ENCODE peak calls at places on chromosomes 6 and 20, in six cellular contexts. K, B, L, J, T and P are unnamed samples.

GRCh38 chr20:40966103-40966502 is 62.5 kb upstream of the TOP1 start:
- DNase-seq in L (no peak), J (no peak), B (no peak), T (no peak), K (no peak), P (no peak)

GRCh38 chr6:95847061-95847460 is 168.7 kb upstream of the FUT9 start:
- DNase-seq in L (no peak), B (no peak), K (no peak), J (no peak), T (no peak), P (no peak)

GRCh38 chr20:43691928-43692524 is 25.1 kb downstream of the MYBL2 start:
- DNase-seq in T (peak), B (peak), K (peak), J (peak), L (no peak), P (peak)

GRCh38 chr6:146968041-146968760 is 236.0 kb upstream of the STXBP5 start:
- DNase-seq in T (peak), B (peak), J (peak), K (no peak), L (no peak), P (no peak)

GRCh38 chr6:156427345-156427744 is 349.8 kb upstream of the ARID1B start:
- DNase-seq in K (no peak), J (peak), B (peak), T (peak), L (peak), P (no peak)

GRCh38 chr20:15603501-15603900 is 969.7 kb downstream of the KIF16B start:
- DNase-seq in B (no peak), T (no peak), J (no peak), L (no peak), K (no peak), P (no peak)

GRCh38 chr6:6401401-6401800 is 80.9 kb upstream of the F13A1 start:
- DNase-seq in L (no peak), J (no peak), B (no peak), K (no peak), T (no peak), P (no peak)

GRCh38 chr6:73803562-73804221 is 107.7 kb downstream of the CD109 start:
- DNase-seq in J (peak), L (no peak), B (peak), K (no peak), T (peak), P (no peak)

GRCh38 chr6:40930555-40930954 is 108.5 kb downstream of the UNC5CL start:
- DNase-seq in J (peak), B (no peak), K (no peak), L (no peak), T (no peak), P (no peak)

GRCh38 chr6:96186094-96186493 is 170.3 kb downstream of the FUT9 start:
- DNase-seq in L (no peak), K (no peak), T (no peak), B (no peak), J (no peak), P (no peak)

GRCh38 chr6:44201638-44202303 is 15.0 kb upstream of the MYMX start:
- DNase-seq in T (no peak), B (no peak), J (no peak), L (no peak), K (no peak), P (no peak)

GRCh38 chr20:47789081-47789998 is 4.1 kb upstream of the SULF2 start:
- DNase-seq in T (peak), J (peak), K (no peak), B (no peak), L (no peak), P (no peak)

DNA sequence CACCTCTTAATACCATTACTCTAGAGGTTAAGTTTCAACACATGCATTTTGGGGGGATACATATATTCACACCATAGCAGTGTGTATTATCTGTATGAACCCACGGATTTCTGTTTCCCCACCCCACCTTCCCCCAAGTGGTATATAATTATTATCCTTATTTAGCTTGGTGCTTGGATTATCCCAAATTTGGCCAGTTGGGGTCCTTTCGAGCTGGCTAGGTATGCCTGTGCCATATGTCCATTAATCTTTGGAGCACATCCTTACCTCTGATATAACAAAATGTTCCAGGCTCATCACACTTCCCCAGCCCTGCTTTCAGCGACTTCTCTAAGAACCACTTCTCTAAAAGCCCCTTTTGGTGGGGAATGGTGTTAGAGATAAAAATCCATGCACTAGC is 118.7 kb upstream of the MLIP start:
- DNase-seq in L (no peak), B (no peak), T (no peak), J (no peak), K (no peak), P (no peak)
- TF ChIP-seq CTCF in L (no peak), B (peak), T (no peak), J (no peak), K (no peak), P (no peak)

GRCh38 chr20:18778993-18779392 is 34.6 kb upstream of the SCP2D1 start:
- DNase-seq in T (no peak), J (no peak), L (no peak), K (no peak), B (no peak), P (no peak)
- TF ChIP-seq CTCF in T (no peak), J (no peak), L (no peak), K (no peak), B (no peak), P (no peak)

GRCh38 chr6:127190552-127190951 is 72.1 kb downstream of the RSPO3 start:
- DNase-seq in L (no peak), J (peak), T (peak), K (no peak), B (peak), P (no peak)
- TF ChIP-seq CTCF in L (peak), J (peak), T (peak), K (no peak), B (peak), P (peak)

GRCh38 chr6:72623808-72624207 is 1.9 kb downstream of the KCNQ5 start:
- DNase-seq in T (no peak), L (no peak), J (no peak), B (no peak), K (no peak), P (no peak)

GRCh38 chr6:72620866-72621242 is 1.0 kb upstream of the KCNQ5 start:
- DNase-seq in K (no peak), B (peak), J (no peak), L (no peak), T (no peak), P (peak)

GRCh38 chr6:72619883-72620696 is 1.8 kb upstream of the KCNQ5 start:
- DNase-seq in J (peak), L (peak), K (peak), B (peak), T (peak), P (peak)

GRCh38 chr6:72621243-72622093 is at the start of gene KCNQ5:
- DNase-seq in K (no peak), L (no peak), T (peak), B (peak), J (peak), P (peak)

GRCh38 chr6:72622094-72622540 is 253 bp downstream of the KCNQ5 start:
- DNase-seq in L (peak), B (peak), K (peak), T (peak), J (peak), P (peak)
- TF ChIP-seq CTCF in L (peak), B (peak), K (peak), T (no peak), J (no peak), P (peak)

GRCh38 chr6:129893513-129894098 is 32.5 kb upstream of the TMEM244 start:
- DNase-seq in L (no peak), T (peak), B (peak), J (peak), K (no peak), P (no peak)
- TF ChIP-seq CTCF in L (no peak), T (no peak), B (peak), J (no peak), K (peak), P (peak)

DNA sequence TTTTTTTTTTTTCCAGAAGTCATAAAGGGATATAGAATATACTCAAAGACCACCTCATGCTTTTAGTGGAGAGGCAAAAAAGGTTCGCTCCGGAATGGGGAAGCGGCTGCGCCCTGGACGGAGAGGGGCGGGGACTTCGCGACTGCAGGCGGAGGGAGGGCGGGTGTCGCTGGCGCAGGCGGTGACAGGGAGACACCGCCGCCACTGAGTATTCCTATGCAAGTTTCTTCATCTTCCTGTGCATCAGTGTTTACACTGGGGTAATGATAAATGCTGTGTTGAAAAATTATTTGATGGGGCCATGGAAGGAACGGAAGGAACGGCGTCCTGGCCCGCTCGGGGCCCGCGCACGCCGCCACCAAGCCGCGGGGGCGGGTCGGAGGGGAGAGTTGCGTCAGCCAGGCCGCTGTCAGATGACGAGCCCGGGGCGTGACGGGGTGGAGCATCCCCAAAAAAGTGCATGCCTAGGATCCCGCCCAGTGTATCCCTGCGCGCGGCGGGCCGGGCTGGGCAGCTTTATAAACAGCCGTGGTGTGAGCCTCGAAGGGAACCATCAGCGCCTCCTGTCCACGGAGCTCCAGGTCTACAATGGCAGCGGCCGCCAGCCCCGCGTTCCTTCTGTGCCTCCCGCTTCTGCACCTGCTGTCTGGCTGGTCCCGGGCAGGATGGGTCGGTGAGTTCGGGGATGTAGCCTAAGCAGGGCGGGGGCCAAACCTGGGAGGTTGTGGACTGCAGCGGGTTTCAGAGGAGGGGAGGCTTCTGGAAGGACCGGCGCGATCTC is at the start of gene ULBP1:
- DNase-seq in L (peak), J (peak), B (peak), K (peak), T (peak), P (peak)
- TF ChIP-seq CTCF in L (no peak), J (peak), B (peak), K (no peak), T (no peak), P (no peak)

GRCh38 chr20:36775196-36775595 is 1.6 kb upstream of the DSN1 start:
- DNase-seq in B (no peak), K (no peak), L (no peak), J (peak), T (no peak), P (no peak)
- TF ChIP-seq CTCF in B (no peak), K (no peak), L (no peak), J (no peak), T (no peak), P (no peak)

GRCh38 chr6:659716-660581 is 3.0 kb upstream of the HUS1B start:
- DNase-seq in J (no peak), B (no peak), L (no peak), T (no peak), K (no peak), P (no peak)

GRCh38 chr6:658244-658643 is 1.3 kb upstream of the HUS1B start:
- DNase-seq in J (no peak), L (no peak), B (peak), T (peak), K (no peak), P (no peak)

GRCh38 chr6:656460-657252 is at the start of gene HUS1B:
- DNase-seq in L (no peak), B (no peak), T (no peak), J (no peak), K (no peak), P (no peak)

GRCh38 chr6:657743-658142 is 843 bp upstream of the HUS1B start:
- DNase-seq in K (no peak), T (no peak), J (no peak), L (no peak), B (no peak), P (no peak)

DNA sequence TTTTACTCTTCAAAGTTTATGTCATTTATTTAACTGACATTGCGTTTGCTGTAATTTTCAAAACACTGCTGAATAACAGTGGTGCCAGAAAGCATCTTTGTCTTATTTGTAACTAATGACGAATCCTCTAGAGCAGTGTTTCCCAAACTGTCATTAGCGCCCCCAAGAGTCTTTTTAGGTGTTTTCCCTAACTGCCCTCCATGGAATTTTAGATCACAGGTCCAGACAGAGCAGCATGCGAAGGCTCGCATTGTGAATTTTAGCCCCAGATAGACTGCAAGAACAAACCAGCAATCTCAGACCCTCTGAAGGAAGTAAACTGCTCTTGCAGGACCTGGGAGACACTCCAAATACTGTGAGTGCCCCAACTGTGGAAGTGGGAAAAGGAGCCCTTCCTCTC is 2.3 kb upstream of the HUS1B start:
- DNase-seq in T (no peak), L (no peak), K (no peak), J (no peak), B (no peak), P (no peak)
- TF ChIP-seq CTCF in T (no peak), L (no peak), K (no peak), J (no peak), B (no peak), P (no peak)

GRCh38 chr20:39242614-39243013 is 280.5 kb downstream of the DHX35 start:
- DNase-seq in J (no peak), L (no peak), K (no peak), B (no peak), T (no peak), P (no peak)
- TF ChIP-seq CTCF in J (no peak), L (no peak), K (no peak), B (no peak), T (no peak), P (no peak)

GRCh38 chr6:114272582-114272981 is 70.2 kb downstream of the HS3ST5 start:
- DNase-seq in L (no peak), K (no peak), B (no peak), T (no peak), J (no peak), P (no peak)

GRCh38 chr6:114271405-114271804 is 71.4 kb downstream of the HS3ST5 start:
- DNase-seq in K (no peak), L (no peak), T (no peak), J (no peak), B (no peak), P (no peak)

DNA sequence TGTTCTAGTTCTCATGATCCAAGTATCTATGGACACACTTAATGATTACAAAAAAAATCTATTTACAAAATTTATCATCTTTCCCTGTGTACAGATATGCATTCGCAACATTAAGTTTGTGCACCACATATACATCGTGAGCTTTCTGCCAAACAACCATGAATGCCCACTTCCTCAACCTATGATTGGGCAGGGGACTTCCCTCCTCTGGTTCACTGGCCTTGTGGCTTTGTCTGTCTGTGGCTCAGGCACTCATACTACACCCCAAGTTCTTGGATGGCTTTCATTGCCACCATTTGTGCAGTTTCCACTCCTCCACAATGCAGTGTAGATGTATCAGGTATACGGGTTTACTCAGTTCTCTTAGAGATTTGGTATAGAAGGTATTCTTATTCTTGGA is 74.9 kb downstream of the HS3ST5 start:
- DNase-seq in L (no peak), J (no peak), B (no peak), T (no peak), K (no peak), P (no peak)
- TF ChIP-seq CTCF in L (no peak), J (no peak), B (no peak), T (no peak), K (no peak), P (no peak)